ENCODE peak calls at places on chromosomes 3 and 15, in ten cellular contexts. Z is glutamatergic neuron, D is RWPE1, U is body of pancreas, Y is prostate gland, I is epithelial cell of proximal tubule, P is lower leg skin, B is OCI-LY7, C is NB4, G is pancreas. E is an unnamed sample.

GRCh38 chr15:89114974-89115373 is 26.7 kb downstream of the ABHD2 start:
- DNase-seq in Z (no peak), P (no peak), G (no peak), I (no peak), D (no peak), Y (no peak), U (peak), C (no peak), B (no peak), E (no peak)

GRCh38 chr15:47516576-47517371 is 200.5 kb upstream of the SEMA6D start:
- DNase-seq in D (peak), C (no peak), G (no peak), Z (no peak), P (no peak), Y (no peak), U (no peak), I (no peak), B (no peak), E (no peak)

GRCh38 chr3:58584690-58585004 is 7.5 kb upstream of the FAM107A start:
- DNase-seq in P (no peak), Z (no peak), B (no peak), D (peak), G (no peak), C (no peak), U (no peak), I (no peak), Y (no peak), E (no peak)

GRCh38 chr3:94285874-94286273 is 223.0 kb downstream of the NSUN3 start:
- DNase-seq in B (no peak), Z (no peak), G (no peak), Y (no peak), U (no peak), D (peak), P (no peak), I (no peak), C (peak), E (no peak)

GRCh38 chr3:112583105-112583504 is 21.3 kb downstream of the SLC35A5 start:
- DNase-seq in C (no peak), Y (no peak), B (no peak), Z (no peak), D (no peak), U (no peak), P (no peak), I (no peak), G (no peak), E (no peak)

GRCh38 chr15:58521293-58521991 is 89.7 kb downstream of the LIPC start:
- DNase-seq in Z (no peak), D (peak), Y (peak), C (peak), B (no peak), P (peak), G (no peak), U (peak), I (peak), E (no peak)

GRCh38 chr3:154981201-154981600 is 98.9 kb upstream of the MME start:
- DNase-seq in Z (no peak), I (no peak), Y (no peak), C (no peak), B (no peak), G (no peak), P (no peak), D (no peak), U (no peak), E (no peak)

GRCh38 chr3:107216711-107217110 is 160.5 kb upstream of the CCDC54 start:
- DNase-seq in U (no peak), D (peak), B (no peak), C (no peak), Z (no peak), G (no peak), P (no peak), Y (no peak), I (no peak), E (no peak)

GRCh38 chr3:85801955-85802354 is 843.2 kb downstream of the CADM2 start:
- DNase-seq in D (peak), B (peak), Y (no peak), U (peak), P (no peak), I (no peak), G (no peak), C (peak), Z (no peak), E (no peak)

GRCh38 chr3:45309876-45310275 is 78.5 kb upstream of the LARS2 start:
- DNase-seq in D (no peak), Z (no peak), Y (no peak), I (no peak), G (no peak), C (no peak), U (no peak), B (no peak), P (no peak), E (no peak)

GRCh38 chr3:14886101-14886500 is 61.3 kb upstream of the NR2C2 start:
- DNase-seq in B (no peak), G (no peak), C (no peak), Z (no peak), Y (no peak), D (no peak), U (no peak), P (no peak), I (no peak), E (no peak)

GRCh38 chr15:42549052-42549491 is 434 bp downstream of the HAUS2 start:
- DNase-seq in Y (peak), P (no peak), C (peak), D (peak), B (peak), U (peak), Z (peak), G (no peak), I (no peak), E (peak)

GRCh38 chr3:42865256-42865655 is 10.4 kb downstream of the CYP8B1 start:
- DNase-seq in I (no peak), Y (no peak), Z (no peak), C (no peak), B (no peak), P (no peak), U (no peak), G (no peak), D (no peak), E (no peak)

GRCh38 chr3:38117163-38117716 is 19.7 kb downstream of the ACAA1 start:
- DNase-seq in U (peak), Z (no peak), P (no peak), G (peak), Y (no peak), C (no peak), I (no peak), D (no peak), B (no peak), E (no peak)

GRCh38 chr3:126146525-126147146 is 33.8 kb downstream of the ALDH1L1 start:
- DNase-seq in I (no peak), G (peak), Y (no peak), B (no peak), D (no peak), P (no peak), U (no peak), Z (no peak), C (no peak), E (no peak)

GRCh38 chr3:144491333-144491732 is 519.7 kb downstream of the DIPK2A start:
- DNase-seq in U (no peak), C (no peak), D (no peak), Y (no peak), I (no peak), P (no peak), Z (no peak), B (no peak), G (no peak), E (no peak)

GRCh38 chr15:37783290-37783689 is 151.2 kb upstream of the TMCO5A start:
- DNase-seq in P (no peak), D (no peak), Z (no peak), U (no peak), C (no peak), Y (no peak), I (no peak), B (no peak), G (no peak), E (no peak)

GRCh38 chr3:4885322-4885721 is 93.9 kb upstream of the BHLHE40 start:
- DNase-seq in C (no peak), B (no peak), G (no peak), D (no peak), U (no peak), P (no peak), I (no peak), Y (no peak), Z (no peak), E (no peak)

GRCh38 chr3:36919439-36920160 is 25.3 kb downstream of the TRANK1 start:
- DNase-seq in G (no peak), U (peak), B (no peak), P (no peak), Z (no peak), I (no peak), D (no peak), C (no peak), Y (no peak), E (no peak)

GRCh38 chr3:41574900-41575299 is 375.6 kb downstream of the CTNNB1 start:
- DNase-seq in D (no peak), Y (no peak), I (no peak), U (no peak), B (no peak), P (no peak), Z (no peak), C (no peak), G (no peak), E (no peak)
- TF ChIP-seq CTCF in D (no peak), Y (no peak), I (peak), U (no peak), B (peak), P (no peak), Z (no peak), C (no peak), G (no peak), E (no peak)

GRCh38 chr15:99558084-99558483 is 7.7 kb upstream of the MEF2A start:
- DNase-seq in I (no peak), C (no peak), Y (no peak), B (no peak), Z (no peak), D (no peak), U (no peak), G (no peak), P (no peak), E (no peak)
- TF ChIP-seq CTCF in I (no peak), C (no peak), Y (no peak), B (no peak), Z (no peak), D (no peak), U (no peak), G (no peak), P (no peak), E (no peak)

DNA sequence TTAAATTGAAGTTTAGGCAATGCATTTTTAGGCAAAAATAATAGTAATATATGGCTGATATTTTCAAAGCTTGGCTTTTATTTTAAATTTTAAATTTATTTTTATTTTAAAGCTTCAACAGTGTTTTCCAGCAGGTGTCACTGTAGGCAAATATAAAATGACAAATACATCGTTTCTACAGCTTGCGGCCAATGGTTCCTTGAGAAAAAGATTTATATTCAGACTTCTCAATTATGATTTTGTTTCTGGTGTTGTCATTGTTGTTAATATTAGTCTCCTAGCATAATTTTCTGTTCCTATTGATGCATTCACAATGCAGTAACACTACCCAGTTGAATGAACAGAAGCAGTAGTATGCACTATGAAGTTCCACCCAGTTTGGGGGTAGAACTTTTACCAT is 220.7 kb upstream of the DNAJC19 start:
- DNase-seq in G (no peak), Z (no peak), C (peak), B (peak), Y (no peak), I (no peak), P (no peak), U (no peak), D (peak), E (no peak)
- TF ChIP-seq CTCF in G (no peak), Z (peak), C (no peak), B (peak), Y (peak), I (peak), P (no peak), U (no peak), D (peak), E (no peak)

DNA sequence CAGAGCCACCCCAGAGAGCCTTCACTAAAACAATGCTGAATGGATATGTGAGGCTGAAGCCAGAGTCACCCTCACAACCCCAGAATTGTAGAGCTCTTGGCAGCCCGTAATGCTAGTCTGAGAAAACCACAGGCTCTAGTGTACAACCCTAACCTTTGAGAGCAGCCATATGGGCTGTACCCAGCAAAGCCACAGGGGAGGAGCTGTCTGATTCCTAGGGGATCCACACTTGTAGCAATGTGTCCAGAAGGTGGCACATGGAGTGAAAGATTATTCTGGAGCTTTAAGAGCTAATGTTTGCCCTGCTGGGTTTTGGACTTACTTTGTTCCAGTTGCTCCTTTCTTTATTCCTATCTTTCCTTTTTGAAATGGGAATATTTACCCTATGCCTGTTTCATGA is 626.8 kb downstream of the GRM7 start:
- DNase-seq in U (no peak), G (no peak), I (no peak), Z (no peak), B (no peak), P (no peak), Y (no peak), C (no peak), D (no peak), E (no peak)
- TF ChIP-seq CTCF in U (no peak), G (no peak), I (peak), Z (no peak), B (no peak), P (no peak), Y (no peak), C (no peak), D (no peak), E (no peak)

DNA sequence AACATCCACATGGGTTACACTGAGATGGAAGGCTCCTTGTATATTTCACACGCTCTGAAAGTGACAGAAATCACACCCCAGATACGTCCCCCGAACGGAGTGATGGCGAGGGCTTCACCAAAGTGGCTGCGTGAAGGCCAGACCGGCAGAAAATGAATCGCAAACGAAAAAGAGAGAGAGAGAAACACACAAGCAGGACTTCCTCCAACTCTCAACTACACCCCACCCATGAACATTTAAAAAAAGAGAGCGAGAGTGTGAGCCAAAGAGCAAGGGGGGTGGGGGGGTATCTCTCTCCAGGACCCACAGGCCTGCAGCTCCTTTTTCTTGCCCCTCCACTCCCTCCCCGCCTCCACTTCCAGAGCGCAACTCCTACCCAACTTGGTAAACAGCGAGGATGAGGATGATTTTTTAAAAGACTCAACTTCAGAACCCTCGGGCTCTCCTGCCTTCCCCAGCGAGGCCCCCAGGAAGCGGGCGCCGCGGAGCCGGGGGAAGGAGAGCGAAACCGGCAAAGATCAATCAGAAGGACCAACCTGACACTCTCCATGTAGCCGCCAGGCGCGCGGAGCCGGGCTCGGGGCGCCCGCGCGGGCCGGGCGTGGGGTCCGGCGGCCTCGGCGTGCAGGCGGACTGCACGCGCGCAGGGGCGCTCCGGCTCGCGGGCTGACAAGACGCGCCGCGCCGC is 519.1 kb downstream of the FOXP1 start:
- DNase-seq in U (no peak), Z (peak), C (peak), Y (peak), D (peak), P (no peak), I (no peak), G (peak), B (peak), E (peak)
- TF ChIP-seq CTCF in U (no peak), Z (no peak), C (no peak), Y (no peak), D (no peak), P (no peak), I (no peak), G (no peak), B (no peak), E (no peak)

GRCh38 chr3:177491301-177492031 is 294.2 kb upstream of the TBL1XR1 start:
- DNase-seq in D (no peak), I (no peak), B (no peak), C (no peak), P (peak), Y (no peak), U (no peak), Z (no peak), G (no peak), E (no peak)
- TF ChIP-seq CTCF in D (no peak), I (no peak), B (no peak), C (no peak), P (no peak), Y (no peak), U (no peak), Z (no peak), G (no peak), E (no peak)